ENCODE peak calls at places on chromosomes 1 and 21, in ten cellular contexts. One of them, this sample, is unnamed.

GRCh38 chr1:64000021-64000420 is 203.4 kb upstream of the UBE2U start:
- DNase-seq in effector memory CD4-positive, alpha-beta T cell: no peak
- DNase-seq in psoas muscle: no peak
- DNase-seq in substantia nigra: no peak
- DNase-seq in A549: no peak
- DNase-seq in esophagus squamous epithelium: no peak
- DNase-seq in body of pancreas: no peak
- DNase-seq in heart left ventricle: no peak
- DNase-seq in H9: no peak
- DNase-seq in thoracic aorta: no peak
- DNase-seq in this sample: no peak

GRCh38 chr21:37787456-37787855 is 128.8 kb downstream of the KCNJ6 start:
- DNase-seq in effector memory CD4-positive, alpha-beta T cell: no peak
- DNase-seq in psoas muscle: no peak
- DNase-seq in substantia nigra: no peak
- DNase-seq in A549: peak
- DNase-seq in esophagus squamous epithelium: no peak
- DNase-seq in body of pancreas: no peak
- DNase-seq in heart left ventricle: no peak
- DNase-seq in H9: no peak
- DNase-seq in thoracic aorta: no peak
- DNase-seq in this sample: no peak

GRCh38 chr1:201781447-201781846 is 47.5 kb upstream of the IPO9 start:
- DNase-seq in effector memory CD4-positive, alpha-beta T cell: no peak
- DNase-seq in psoas muscle: no peak
- DNase-seq in substantia nigra: no peak
- DNase-seq in A549: no peak
- DNase-seq in esophagus squamous epithelium: no peak
- DNase-seq in body of pancreas: no peak
- DNase-seq in heart left ventricle: no peak
- DNase-seq in H9: no peak
- DNase-seq in thoracic aorta: no peak
- DNase-seq in this sample: no peak

GRCh38 chr1:35350872-35351271 is 82.4 kb downstream of the ZMYM4 start:
- DNase-seq in effector memory CD4-positive, alpha-beta T cell: no peak
- DNase-seq in psoas muscle: no peak
- DNase-seq in substantia nigra: no peak
- DNase-seq in A549: no peak
- DNase-seq in esophagus squamous epithelium: no peak
- DNase-seq in body of pancreas: no peak
- DNase-seq in heart left ventricle: no peak
- DNase-seq in H9: no peak
- DNase-seq in thoracic aorta: no peak
- DNase-seq in this sample: no peak

GRCh38 chr21:38082936-38083335 is 166.7 kb upstream of the KCNJ6 start:
- DNase-seq in effector memory CD4-positive, alpha-beta T cell: no peak
- DNase-seq in psoas muscle: no peak
- DNase-seq in substantia nigra: no peak
- DNase-seq in A549: no peak
- DNase-seq in esophagus squamous epithelium: no peak
- DNase-seq in body of pancreas: no peak
- DNase-seq in heart left ventricle: no peak
- DNase-seq in H9: no peak
- DNase-seq in thoracic aorta: no peak
- DNase-seq in this sample: no peak

GRCh38 chr1:15456313-15456954 is at the start of gene CELA2A:
- DNase-seq in effector memory CD4-positive, alpha-beta T cell: no peak
- DNase-seq in psoas muscle: no peak
- DNase-seq in substantia nigra: no peak
- DNase-seq in A549: no peak
- DNase-seq in esophagus squamous epithelium: no peak
- DNase-seq in body of pancreas: no peak
- DNase-seq in heart left ventricle: no peak
- DNase-seq in H9: no peak
- DNase-seq in thoracic aorta: no peak
- DNase-seq in this sample: no peak

GRCh38 chr1:178940022-178940765 is 69.3 kb upstream of the ANGPTL1 start:
- DNase-seq in effector memory CD4-positive, alpha-beta T cell: no peak
- DNase-seq in psoas muscle: no peak
- DNase-seq in substantia nigra: no peak
- DNase-seq in A549: no peak
- DNase-seq in esophagus squamous epithelium: no peak
- DNase-seq in body of pancreas: no peak
- DNase-seq in heart left ventricle: no peak
- DNase-seq in H9: no peak
- DNase-seq in thoracic aorta: no peak
- DNase-seq in this sample: no peak

GRCh38 chr21:42523211-42523610 is 9.6 kb downstream of the SLC37A1 start:
- DNase-seq in effector memory CD4-positive, alpha-beta T cell: no peak
- DNase-seq in psoas muscle: no peak
- DNase-seq in substantia nigra: no peak
- DNase-seq in A549: no peak
- DNase-seq in esophagus squamous epithelium: no peak
- DNase-seq in body of pancreas: no peak
- DNase-seq in heart left ventricle: no peak
- DNase-seq in H9: no peak
- DNase-seq in thoracic aorta: no peak
- DNase-seq in this sample: no peak

GRCh38 chr1:51964309-51964696 is 26.2 kb downstream of the RAB3B start:
- DNase-seq in effector memory CD4-positive, alpha-beta T cell: no peak
- DNase-seq in psoas muscle: no peak
- DNase-seq in substantia nigra: no peak
- DNase-seq in A549: no peak
- DNase-seq in esophagus squamous epithelium: no peak
- DNase-seq in body of pancreas: no peak
- DNase-seq in heart left ventricle: no peak
- DNase-seq in H9: no peak
- DNase-seq in thoracic aorta: no peak
- DNase-seq in this sample: no peak

GRCh38 chr1:51961231-51961630 is 29.3 kb downstream of the RAB3B start:
- DNase-seq in effector memory CD4-positive, alpha-beta T cell: no peak
- DNase-seq in psoas muscle: no peak
- DNase-seq in substantia nigra: no peak
- DNase-seq in A549: no peak
- DNase-seq in esophagus squamous epithelium: no peak
- DNase-seq in body of pancreas: no peak
- DNase-seq in heart left ventricle: no peak
- DNase-seq in H9: no peak
- DNase-seq in thoracic aorta: no peak
- DNase-seq in this sample: no peak

GRCh38 chr1:51961954-51962353 is 28.5 kb downstream of the RAB3B start:
- DNase-seq in effector memory CD4-positive, alpha-beta T cell: no peak
- DNase-seq in psoas muscle: no peak
- DNase-seq in substantia nigra: no peak
- DNase-seq in A549: no peak
- DNase-seq in esophagus squamous epithelium: no peak
- DNase-seq in body of pancreas: no peak
- DNase-seq in heart left ventricle: no peak
- DNase-seq in H9: no peak
- DNase-seq in thoracic aorta: no peak
- DNase-seq in this sample: no peak

GRCh38 chr1:51963592-51964308 is 26.8 kb downstream of the RAB3B start:
- DNase-seq in effector memory CD4-positive, alpha-beta T cell: no peak
- DNase-seq in psoas muscle: no peak
- DNase-seq in substantia nigra: no peak
- DNase-seq in A549: no peak
- DNase-seq in esophagus squamous epithelium: no peak
- DNase-seq in body of pancreas: no peak
- DNase-seq in heart left ventricle: no peak
- DNase-seq in H9: no peak
- DNase-seq in thoracic aorta: no peak
- DNase-seq in this sample: no peak

GRCh38 chr1:51962486-51963356 is 27.8 kb downstream of the RAB3B start:
- DNase-seq in effector memory CD4-positive, alpha-beta T cell: no peak
- DNase-seq in psoas muscle: no peak
- DNase-seq in substantia nigra: no peak
- DNase-seq in A549: no peak
- DNase-seq in esophagus squamous epithelium: no peak
- DNase-seq in body of pancreas: no peak
- DNase-seq in heart left ventricle: no peak
- DNase-seq in H9: no peak
- DNase-seq in thoracic aorta: no peak
- DNase-seq in this sample: no peak
- H3K27ac ChIP-seq in effector memory CD4-positive, alpha-beta T cell: no peak
- H3K27ac ChIP-seq in psoas muscle: no peak
- H3K27ac ChIP-seq in substantia nigra: no peak
- H3K27ac ChIP-seq in A549: no peak
- H3K27ac ChIP-seq in esophagus squamous epithelium: no peak
- H3K27ac ChIP-seq in body of pancreas: no peak
- H3K27ac ChIP-seq in heart left ventricle: no peak
- H3K27ac ChIP-seq in H9: no peak
- H3K27ac ChIP-seq in thoracic aorta: no peak
- H3K27ac ChIP-seq in this sample: no peak

GRCh38 chr1:192702212-192702993 is 66.5 kb downstream of the RGS13 start:
- DNase-seq in effector memory CD4-positive, alpha-beta T cell: no peak
- DNase-seq in psoas muscle: no peak
- DNase-seq in substantia nigra: no peak
- DNase-seq in A549: peak
- DNase-seq in esophagus squamous epithelium: no peak
- DNase-seq in body of pancreas: no peak
- DNase-seq in heart left ventricle: no peak
- DNase-seq in H9: no peak
- DNase-seq in thoracic aorta: no peak
- DNase-seq in this sample: no peak

GRCh38 chr1:192703283-192704206 is 67.6 kb downstream of the RGS13 start:
- DNase-seq in effector memory CD4-positive, alpha-beta T cell: no peak
- DNase-seq in psoas muscle: no peak
- DNase-seq in substantia nigra: no peak
- DNase-seq in A549: no peak
- DNase-seq in esophagus squamous epithelium: no peak
- DNase-seq in body of pancreas: no peak
- DNase-seq in heart left ventricle: no peak
- DNase-seq in H9: no peak
- DNase-seq in thoracic aorta: no peak
- DNase-seq in this sample: no peak

GRCh38 chr1:192698731-192699130 is 62.8 kb downstream of the RGS13 start:
- DNase-seq in effector memory CD4-positive, alpha-beta T cell: no peak
- DNase-seq in psoas muscle: no peak
- DNase-seq in substantia nigra: no peak
- DNase-seq in A549: no peak
- DNase-seq in esophagus squamous epithelium: no peak
- DNase-seq in body of pancreas: no peak
- DNase-seq in heart left ventricle: no peak
- DNase-seq in H9: no peak
- DNase-seq in thoracic aorta: no peak
- DNase-seq in this sample: no peak

GRCh38 chr1:192697771-192698170 is 61.8 kb downstream of the RGS13 start:
- DNase-seq in effector memory CD4-positive, alpha-beta T cell: no peak
- DNase-seq in psoas muscle: no peak
- DNase-seq in substantia nigra: no peak
- DNase-seq in A549: no peak
- DNase-seq in esophagus squamous epithelium: no peak
- DNase-seq in body of pancreas: no peak
- DNase-seq in heart left ventricle: no peak
- DNase-seq in H9: no peak
- DNase-seq in thoracic aorta: no peak
- DNase-seq in this sample: no peak

DNA sequence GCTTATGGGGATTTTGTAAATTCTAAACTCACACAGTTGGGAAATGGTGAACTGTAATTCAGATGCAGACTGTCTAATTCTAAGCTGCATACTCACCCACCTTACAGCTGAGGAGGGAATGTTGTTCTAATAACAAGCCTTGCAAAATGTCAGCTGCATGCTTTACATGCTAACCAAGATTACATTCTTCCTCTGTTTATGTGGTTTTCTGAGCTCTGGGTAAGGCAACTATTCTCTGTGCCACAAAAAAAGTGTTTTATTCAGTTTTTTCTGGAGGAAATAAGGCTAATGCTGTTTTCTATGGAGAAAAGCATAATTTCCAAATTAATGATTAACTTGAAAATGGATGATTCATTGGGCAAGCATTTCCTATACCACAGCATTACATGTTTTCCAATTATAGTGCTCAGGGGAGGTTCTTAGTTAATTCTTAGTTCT is 64.9 kb downstream of the RGS13 start:
- DNase-seq in effector memory CD4-positive, alpha-beta T cell: no peak
- DNase-seq in psoas muscle: no peak
- DNase-seq in substantia nigra: no peak
- DNase-seq in A549: peak
- DNase-seq in esophagus squamous epithelium: no peak
- DNase-seq in body of pancreas: no peak
- DNase-seq in heart left ventricle: no peak
- DNase-seq in H9: no peak
- DNase-seq in thoracic aorta: no peak
- DNase-seq in this sample: no peak
- H3K27ac ChIP-seq in effector memory CD4-positive, alpha-beta T cell: no peak
- H3K27ac ChIP-seq in psoas muscle: no peak
- H3K27ac ChIP-seq in substantia nigra: no peak
- H3K27ac ChIP-seq in A549: peak
- H3K27ac ChIP-seq in esophagus squamous epithelium: no peak
- H3K27ac ChIP-seq in body of pancreas: peak
- H3K27ac ChIP-seq in heart left ventricle: no peak
- H3K27ac ChIP-seq in H9: no peak
- H3K27ac ChIP-seq in thoracic aorta: no peak
- H3K27ac ChIP-seq in this sample: no peak

DNA sequence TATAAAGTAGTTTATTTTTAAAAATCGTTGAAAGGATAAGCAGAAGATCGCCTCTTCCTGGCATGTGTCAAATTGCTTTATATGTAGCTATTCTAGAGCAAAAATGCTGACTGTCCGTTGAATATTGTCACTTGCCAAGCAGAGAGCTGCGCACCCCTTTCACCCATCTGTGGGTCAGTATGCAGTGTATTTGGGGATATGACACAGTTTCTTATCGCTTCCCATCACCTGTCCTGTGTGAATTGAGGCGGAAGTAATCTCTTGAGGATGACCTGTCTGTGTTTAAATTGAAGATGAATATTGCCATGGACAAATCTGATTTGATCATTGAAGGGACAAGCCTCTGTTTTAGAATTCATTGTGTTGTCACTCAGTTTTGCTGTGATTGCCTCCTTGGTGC is 52.2 kb downstream of the POFUT2 start:
- DNase-seq in effector memory CD4-positive, alpha-beta T cell: no peak
- DNase-seq in psoas muscle: no peak
- DNase-seq in substantia nigra: no peak
- DNase-seq in A549: no peak
- DNase-seq in esophagus squamous epithelium: no peak
- DNase-seq in body of pancreas: no peak
- DNase-seq in heart left ventricle: no peak
- DNase-seq in H9: no peak
- DNase-seq in thoracic aorta: no peak
- DNase-seq in this sample: no peak
- H3K27ac ChIP-seq in effector memory CD4-positive, alpha-beta T cell: no peak
- H3K27ac ChIP-seq in psoas muscle: no peak
- H3K27ac ChIP-seq in substantia nigra: no peak
- H3K27ac ChIP-seq in A549: no peak
- H3K27ac ChIP-seq in esophagus squamous epithelium: no peak
- H3K27ac ChIP-seq in body of pancreas: no peak
- H3K27ac ChIP-seq in heart left ventricle: no peak
- H3K27ac ChIP-seq in H9: no peak
- H3K27ac ChIP-seq in thoracic aorta: no peak
- H3K27ac ChIP-seq in this sample: no peak

DNA sequence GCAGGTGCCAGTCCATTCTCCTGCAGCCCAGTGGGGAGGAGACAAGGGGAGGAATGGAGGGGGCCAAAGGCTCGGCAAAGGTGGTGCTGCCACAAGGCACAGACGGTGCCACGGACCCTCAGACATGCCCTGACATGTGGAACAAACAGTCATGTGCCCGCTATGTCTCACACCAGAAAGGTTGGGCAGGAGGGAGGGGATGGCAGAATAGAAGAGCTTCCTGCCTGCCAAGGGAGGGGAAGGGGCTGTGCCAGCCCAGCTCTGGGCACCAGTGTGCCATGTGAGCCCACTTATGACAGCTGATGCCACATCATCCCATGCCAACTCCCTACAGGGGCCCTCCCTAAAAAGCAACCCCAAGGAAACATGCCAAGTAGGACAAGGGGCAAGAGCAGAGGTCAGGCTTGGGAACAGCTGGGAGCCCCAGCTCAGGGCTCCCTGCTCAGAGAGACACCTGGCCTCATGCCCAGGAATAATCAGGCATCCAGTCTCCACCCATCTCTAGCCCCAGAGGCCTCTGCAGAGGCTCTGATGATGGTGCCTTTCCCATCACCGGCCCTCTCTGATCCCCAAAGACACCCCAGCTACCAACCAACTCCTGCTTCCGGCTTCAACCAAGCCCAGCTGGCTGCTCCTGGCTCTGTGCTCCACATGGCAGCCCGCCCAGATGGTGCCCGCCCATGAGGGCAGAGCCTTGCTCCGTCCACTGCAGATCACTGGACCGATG is 10.4 kb downstream of the ADGRB2 start:
- DNase-seq in effector memory CD4-positive, alpha-beta T cell: no peak
- DNase-seq in psoas muscle: peak
- DNase-seq in substantia nigra: peak
- DNase-seq in A549: no peak
- DNase-seq in esophagus squamous epithelium: no peak
- DNase-seq in body of pancreas: peak
- DNase-seq in heart left ventricle: no peak
- DNase-seq in H9: no peak
- DNase-seq in thoracic aorta: no peak
- DNase-seq in this sample: peak
- H3K27ac ChIP-seq in effector memory CD4-positive, alpha-beta T cell: no peak
- H3K27ac ChIP-seq in psoas muscle: peak
- H3K27ac ChIP-seq in substantia nigra: peak
- H3K27ac ChIP-seq in A549: no peak
- H3K27ac ChIP-seq in esophagus squamous epithelium: no peak
- H3K27ac ChIP-seq in body of pancreas: no peak
- H3K27ac ChIP-seq in heart left ventricle: peak
- H3K27ac ChIP-seq in H9: no peak
- H3K27ac ChIP-seq in thoracic aorta: peak
- H3K27ac ChIP-seq in this sample: no peak

This sample was measured in ovary.